ENCODE peak calls at places on chromosomes 7 and 10, in seven cellular contexts. H is AG20443, M is mesothelial cell of epicardium, F is activated T-cell treated with anti-CD3 and anti-CD28 coated beads for 1 hour, P is T1000, E is kidney epithelial cell, Y is EH. L is an unnamed sample.

GRCh38 chr7:80542398-80542797 is 30.5 kb upstream of the GNAT3 start:
- DNase-seq in H (peak), M (no peak), F (no peak), P (no peak), E (peak), Y (peak), L (peak)

GRCh38 chr10:17244712-17245365 is 16.8 kb downstream of the VIM start:
- DNase-seq in H (no peak), M (no peak), F (no peak), P (no peak), E (no peak), Y (peak), L (no peak)

GRCh38 chr10:8615118-8615517 is 560.6 kb downstream of the GATA3 start:
- DNase-seq in H (no peak), M (no peak), F (no peak), P (no peak), E (no peak), Y (no peak), L (no peak)

GRCh38 chr7:116177009-116177408 is 33.3 kb upstream of the TES start:
- DNase-seq in H (peak), M (no peak), F (no peak), P (no peak), E (no peak), Y (peak), L (peak)

GRCh38 chr10:5811387-5811821 is 1.8 kb downstream of the GDI2 start:
- DNase-seq in H (peak), M (no peak), F (no peak), P (no peak), E (no peak), Y (peak), L (peak)

GRCh38 chr7:47370461-47371042 is 211.4 kb downstream of the TNS3 start:
- DNase-seq in H (no peak), M (no peak), F (no peak), P (no peak), E (no peak), Y (no peak), L (no peak)

GRCh38 chr7:92259610-92260247 is 14.0 kb downstream of the ANKIB1 start:
- DNase-seq in H (no peak), M (no peak), F (no peak), P (no peak), E (no peak), Y (no peak), L (no peak)

GRCh38 chr7:93757421-93757820 is 133.1 kb downstream of the TFPI2 start:
- DNase-seq in H (no peak), M (no peak), F (no peak), P (no peak), E (no peak), Y (peak), L (no peak)

GRCh38 chr10:10432306-10433035 is 585.2 kb upstream of the CELF2 start:
- DNase-seq in H (no peak), M (no peak), F (no peak), P (no peak), E (no peak), Y (no peak), L (no peak)

GRCh38 chr7:44998153-44998871 is 1.7 kb upstream of the CCM2 start:
- DNase-seq in H (no peak), M (no peak), F (no peak), P (no peak), E (no peak), Y (no peak), L (no peak)

GRCh38 chr7:16604054-16604453 is 41.5 kb downstream of the ANKMY2 start:
- DNase-seq in H (no peak), M (no peak), F (no peak), P (no peak), E (no peak), Y (peak), L (no peak)

GRCh38 chr7:70785427-70785826 is 346.5 kb upstream of the GALNT17 start:
- DNase-seq in H (no peak), M (no peak), F (no peak), P (no peak), E (no peak), Y (no peak), L (no peak)

GRCh38 chr10:100568937-100569336 is 33.2 kb downstream of the HIF1AN start:
- DNase-seq in H (no peak), M (no peak), F (no peak), P (no peak), E (no peak), Y (no peak), L (no peak)

GRCh38 chr7:134792968-134793367 is 13.5 kb downstream of the CALD1 start:
- DNase-seq in H (no peak), M (no peak), F (no peak), P (no peak), E (no peak), Y (peak), L (no peak)

GRCh38 chr7:78852951-78853350 is 600.5 kb downstream of the MAGI2 start:
- DNase-seq in H (no peak), M (no peak), F (no peak), P (no peak), E (no peak), Y (peak), L (no peak)

GRCh38 chr7:48419401-48419800 is 248.1 kb downstream of the ABCA13 start:
- DNase-seq in H (no peak), M (no peak), F (no peak), P (no peak), E (no peak), Y (no peak), L (no peak)

GRCh38 chr10:73871915-73872710 is 2.2 kb downstream of the CAMK2G start:
- DNase-seq in H (peak), M (no peak), F (no peak), P (no peak), E (no peak), Y (peak), L (peak)

GRCh38 chr10:130300608-130301025 is 164.4 kb downstream of the GLRX3 start:
- DNase-seq in H (no peak), M (no peak), F (peak), P (no peak), E (no peak), Y (no peak), L (no peak)

GRCh38 chr7:44261239-44261638 is 60.5 kb downstream of the YKT6 start:
- DNase-seq in H (no peak), M (no peak), F (no peak), P (no peak), E (no peak), Y (no peak), L (no peak)

GRCh38 chr10:131946321-131946751 is 35.4 kb downstream of the BNIP3 start:
- DNase-seq in H (peak), M (no peak), F (no peak), P (peak), E (peak), Y (peak), L (peak)

GRCh38 chr7:133345690-133346421 is 93.0 kb downstream of the EXOC4 start:
- DNase-seq in H (no peak), M (no peak), F (no peak), P (no peak), E (no peak), Y (no peak), L (no peak)

GRCh38 chr10:73746721-73747120 is 2.5 kb downstream of the SEC24C start:
- DNase-seq in H (no peak), M (no peak), F (no peak), P (no peak), E (no peak), Y (no peak), L (no peak)

GRCh38 chr7:7829667-7830066 is 111.3 kb upstream of the RPA3 start:
- DNase-seq in H (no peak), M (no peak), F (no peak), P (no peak), E (no peak), Y (no peak), L (no peak)

GRCh38 chr7:50599385-50599784 is 34.2 kb upstream of the DDC start:
- DNase-seq in H (no peak), M (no peak), F (no peak), P (no peak), E (no peak), Y (no peak), L (no peak)

GRCh38 chr10:69650589-69651261 is 20.7 kb downstream of the FAM241B start:
- DNase-seq in H (no peak), M (no peak), F (no peak), P (no peak), E (no peak), Y (no peak), L (no peak)

GRCh38 chr10:14146005-14146404 is 184.7 kb downstream of the FRMD4A start:
- DNase-seq in H (peak), M (no peak), F (no peak), P (no peak), E (no peak), Y (peak), L (peak)

GRCh38 chr7:143448429-143448828 is 5.2 kb downstream of the TAS2R60 start:
- DNase-seq in H (no peak), M (no peak), F (no peak), P (no peak), E (no peak), Y (no peak), L (no peak)

GRCh38 chr10:6353526-6353925 is 150.8 kb downstream of the PFKFB3 start:
- DNase-seq in H (no peak), M (no peak), F (no peak), P (no peak), E (no peak), Y (no peak), L (no peak)

GRCh38 chr10:118584181-118584954 is 11.1 kb downstream of the PRLHR start:
- DNase-seq in H (peak), M (no peak), F (no peak), P (peak), E (peak), Y (peak), L (peak)

GRCh38 chr7:121330053-121330833 is 1.4 kb downstream of the WNT16 start:
- DNase-seq in H (peak), M (no peak), F (no peak), P (no peak), E (no peak), Y (peak), L (peak)

GRCh38 chr10:80484243-80484642 is 30.1 kb downstream of the TSPAN14 start:
- DNase-seq in H (no peak), M (no peak), F (no peak), P (no peak), E (no peak), Y (no peak), L (no peak)

GRCh38 chr10:58201704-58202103 is 66.0 kb downstream of the IPMK start:
- DNase-seq in H (no peak), M (no peak), F (no peak), P (no peak), E (no peak), Y (no peak), L (no peak)

GRCh38 chr7:2646680-2647571 is 15.1 kb downstream of the TTYH3 start:
- DNase-seq in H (no peak), M (no peak), F (no peak), P (no peak), E (no peak), Y (no peak), L (no peak)

GRCh38 chr7:91800389-91800788 is 80.1 kb downstream of the MTERF1 start:
- DNase-seq in H (no peak), M (no peak), F (no peak), P (no peak), E (no peak), Y (no peak), L (no peak)

GRCh38 chr10:79244068-79244442 is 103.2 kb upstream of the PPIF start:
- DNase-seq in H (no peak), M (no peak), F (no peak), P (no peak), E (no peak), Y (no peak), L (no peak)

GRCh38 chr10:124697837-124698559 is 46.2 kb downstream of the FAM53B start:
- DNase-seq in H (peak), M (no peak), F (no peak), P (no peak), E (no peak), Y (no peak), L (peak)